ENCODE peak calls at places on chromosomes 3 and 15, in nine cellular contexts. V is upper lobe of right lung, A is choroid plexus epithelial cell, S is AG10803, K is activated T-helper 1 cell treated with Interleukin-2 at 50 U/mL for 16 hours, R is H7, M is epithelial cell of esophagus, X is HFFc6, Q is aorta. F is an unnamed sample.

GRCh38 chr15:49380912-49381311 is 42.1 kb upstream of the FGF7 start:
- DNase-seq in V (no peak), A (no peak), S (no peak), K (no peak), R (no peak), M (peak; percentile 6), X (no peak), Q (no peak), F (no peak)

GRCh38 chr3:155995525-155996370 is 124.6 kb upstream of the KCNAB1 start:
- DNase-seq in V (no peak), A (peak; percentile 85), S (peak; percentile 61), K (no peak), R (peak; percentile 48), M (peak; percentile 62), X (peak; percentile 57), Q (no peak), F (peak; percentile 53)

GRCh38 chr3:138464490-138464860 is 30.1 kb downstream of the ESYT3 start:
- DNase-seq in V (no peak), A (no peak), S (no peak), K (no peak), R (no peak), M (no peak), X (no peak), Q (peak; percentile 22), F (no peak)

GRCh38 chr3:42804831-42805821 is 836 bp upstream of the HIGD1A start:
- DNase-seq in V (peak; percentile 70), A (peak; percentile 23), S (no peak), K (no peak), R (peak; percentile 69), M (peak; percentile 19), X (no peak), Q (peak; percentile 77), F (no peak)

GRCh38 chr3:52181543-52181942 is 16.4 kb upstream of the ALAS1 start:
- DNase-seq in V (peak; percentile 57), A (peak; percentile 58), S (peak; percentile 65), K (no peak), R (peak; percentile 28), M (peak; percentile 84), X (peak; percentile 39), Q (peak; percentile 32), F (peak; percentile 79)

GRCh38 chr3:41710646-41711388 is 251.1 kb downstream of the ULK4 start:
- DNase-seq in V (no peak), A (peak; percentile 94), S (peak; percentile 87), K (no peak), R (peak; percentile 12), M (peak; percentile 11), X (peak; percentile 64), Q (no peak), F (peak; percentile 81)

GRCh38 chr3:171809513-171810277 is 588 bp downstream of the PLD1 start:
- DNase-seq in V (peak; percentile 88), A (peak; percentile 96), S (peak; percentile 97), K (peak; percentile 22), R (peak; percentile 85), M (peak; percentile 88), X (peak; percentile 94), Q (peak; percentile 97), F (peak; percentile 91)

GRCh38 chr3:187746059-187746453 is 788 bp upstream of the BCL6 start:
- DNase-seq in V (no peak), A (peak; percentile 50), S (no peak), K (no peak), R (no peak), M (no peak), X (no peak), Q (no peak), F (no peak)

GRCh38 chr3:187076297-187076696 is 63.0 kb downstream of the RPL39L start:
- DNase-seq in V (no peak), A (no peak), S (no peak), K (no peak), R (no peak), M (no peak), X (no peak), Q (no peak), F (no peak)

GRCh38 chr3:193464889-193465288 is 86.3 kb upstream of the ATP13A5 start:
- DNase-seq in V (no peak), A (no peak), S (no peak), K (no peak), R (no peak), M (no peak), X (no peak), Q (no peak), F (no peak)

GRCh38 chr3:124448954-124449353 is 281.3 kb upstream of the UMPS start:
- DNase-seq in V (no peak), A (no peak), S (no peak), K (no peak), R (no peak), M (no peak), X (no peak), Q (no peak), F (no peak)

GRCh38 chr3:157219215-157219614 is 59.3 kb upstream of the CCNL1 start:
- DNase-seq in V (no peak), A (no peak), S (no peak), K (no peak), R (no peak), M (no peak), X (no peak), Q (no peak), F (no peak)